ENCODE peak calls at places on chromosomes 12 and 14, in ten cellular contexts. One of them, this sample, is unnamed.

GRCh38 chr14:93207468-93208308 is 632 bp downstream of the UBR7 start:
- DNase-seq in SW480: peak; percentile 66
- DNase-seq in activated naive CD4-positive, alpha-beta T cell: no peak
- DNase-seq in activated CD8-positive, alpha-beta T cell treated with anti-CD3 and anti-CD28 coated beads for 36 hours: peak; percentile 65
- DNase-seq in left kidney: peak; percentile 82
- DNase-seq in mucosa of gallbladder: peak; percentile 35
- DNase-seq in HAP-1: peak; percentile 72
- DNase-seq in effector CD4-positive, alpha-beta T cell: no peak
- DNase-seq in iris pigment epithelial cell: peak; percentile 68
- DNase-seq in GM04504: no peak
- DNase-seq in this sample: no peak

GRCh38 chr12:107461222-107461980 is 224.2 kb upstream of the PWP1 start:
- DNase-seq in SW480: no peak
- DNase-seq in mucosa of gallbladder: no peak
- DNase-seq in iris pigment epithelial cell: peak; percentile 89
- DNase-seq in effector CD4-positive, alpha-beta T cell: no peak
- DNase-seq in HAP-1: peak; percentile 12
- DNase-seq in GM04504: peak; percentile 48
- DNase-seq in activated CD8-positive, alpha-beta T cell treated with anti-CD3 and anti-CD28 coated beads for 36 hours: no peak
- DNase-seq in activated naive CD4-positive, alpha-beta T cell: no peak
- DNase-seq in left kidney: peak; percentile 30
- DNase-seq in this sample: peak; percentile 65

GRCh38 chr14:62213516-62213915 is 451.3 kb downstream of the SNAPC1 start:
- DNase-seq in left kidney: peak; percentile 14
- DNase-seq in effector CD4-positive, alpha-beta T cell: no peak
- DNase-seq in GM04504: no peak
- DNase-seq in iris pigment epithelial cell: peak; percentile 90
- DNase-seq in activated CD8-positive, alpha-beta T cell treated with anti-CD3 and anti-CD28 coated beads for 36 hours: no peak
- DNase-seq in SW480: no peak
- DNase-seq in activated naive CD4-positive, alpha-beta T cell: no peak
- DNase-seq in mucosa of gallbladder: no peak
- DNase-seq in HAP-1: no peak
- DNase-seq in this sample: peak; percentile 31

GRCh38 chr12:3683670-3684069 is 69.2 kb downstream of the CRACR2A start:
- DNase-seq in GM04504: no peak
- DNase-seq in mucosa of gallbladder: no peak
- DNase-seq in activated CD8-positive, alpha-beta T cell treated with anti-CD3 and anti-CD28 coated beads for 36 hours: no peak
- DNase-seq in activated naive CD4-positive, alpha-beta T cell: no peak
- DNase-seq in left kidney: no peak
- DNase-seq in SW480: no peak
- DNase-seq in HAP-1: no peak
- DNase-seq in iris pigment epithelial cell: peak; percentile 80
- DNase-seq in effector CD4-positive, alpha-beta T cell: no peak
- DNase-seq in this sample: no peak

GRCh38 chr14:94517248-94517640 is 8.0 kb upstream of the SERPINA12 start:
- DNase-seq in SW480: no peak
- DNase-seq in mucosa of gallbladder: no peak
- DNase-seq in HAP-1: no peak
- DNase-seq in activated CD8-positive, alpha-beta T cell treated with anti-CD3 and anti-CD28 coated beads for 36 hours: no peak
- DNase-seq in GM04504: no peak
- DNase-seq in left kidney: no peak
- DNase-seq in activated naive CD4-positive, alpha-beta T cell: no peak
- DNase-seq in iris pigment epithelial cell: no peak
- DNase-seq in effector CD4-positive, alpha-beta T cell: no peak
- DNase-seq in this sample: no peak

GRCh38 chr12:47730341-47730744 is 5.1 kb upstream of the ENDOU start:
- DNase-seq in SW480: no peak
- DNase-seq in left kidney: no peak
- DNase-seq in GM04504: no peak
- DNase-seq in mucosa of gallbladder: no peak
- DNase-seq in iris pigment epithelial cell: no peak
- DNase-seq in effector CD4-positive, alpha-beta T cell: no peak
- DNase-seq in activated CD8-positive, alpha-beta T cell treated with anti-CD3 and anti-CD28 coated beads for 36 hours: no peak
- DNase-seq in activated naive CD4-positive, alpha-beta T cell: no peak
- DNase-seq in HAP-1: no peak
- DNase-seq in this sample: no peak

GRCh38 chr12:52787324-52787996 is 8.5 kb downstream of the KRT3 start:
- DNase-seq in HAP-1: no peak
- DNase-seq in left kidney: no peak
- DNase-seq in effector CD4-positive, alpha-beta T cell: no peak
- DNase-seq in SW480: no peak
- DNase-seq in iris pigment epithelial cell: no peak
- DNase-seq in activated naive CD4-positive, alpha-beta T cell: no peak
- DNase-seq in GM04504: no peak
- DNase-seq in mucosa of gallbladder: no peak
- DNase-seq in activated CD8-positive, alpha-beta T cell treated with anti-CD3 and anti-CD28 coated beads for 36 hours: no peak
- DNase-seq in this sample: no peak

GRCh38 chr14:100176811-100177327 is 17.4 kb upstream of the DEGS2 start:
- DNase-seq in iris pigment epithelial cell: no peak
- DNase-seq in left kidney: no peak
- DNase-seq in GM04504: no peak
- DNase-seq in mucosa of gallbladder: no peak
- DNase-seq in HAP-1: no peak
- DNase-seq in SW480: no peak
- DNase-seq in activated naive CD4-positive, alpha-beta T cell: no peak
- DNase-seq in effector CD4-positive, alpha-beta T cell: no peak
- DNase-seq in activated CD8-positive, alpha-beta T cell treated with anti-CD3 and anti-CD28 coated beads for 36 hours: no peak
- DNase-seq in this sample: no peak

GRCh38 chr12:60278209-60278608 is 682.4 kb downstream of the SLC16A7 start:
- DNase-seq in left kidney: no peak
- DNase-seq in mucosa of gallbladder: no peak
- DNase-seq in activated naive CD4-positive, alpha-beta T cell: no peak
- DNase-seq in iris pigment epithelial cell: no peak
- DNase-seq in effector CD4-positive, alpha-beta T cell: no peak
- DNase-seq in GM04504: no peak
- DNase-seq in SW480: no peak
- DNase-seq in HAP-1: no peak
- DNase-seq in activated CD8-positive, alpha-beta T cell treated with anti-CD3 and anti-CD28 coated beads for 36 hours: no peak
- DNase-seq in this sample: no peak

GRCh38 chr14:36174767-36175424 is 1.6 kb downstream of the PTCSC3 start:
- DNase-seq in mucosa of gallbladder: no peak
- DNase-seq in HAP-1: no peak
- DNase-seq in activated naive CD4-positive, alpha-beta T cell: no peak
- DNase-seq in left kidney: no peak
- DNase-seq in SW480: no peak
- DNase-seq in GM04504: no peak
- DNase-seq in iris pigment epithelial cell: no peak
- DNase-seq in activated CD8-positive, alpha-beta T cell treated with anti-CD3 and anti-CD28 coated beads for 36 hours: no peak
- DNase-seq in effector CD4-positive, alpha-beta T cell: no peak
- DNase-seq in this sample: no peak

GRCh38 chr14:103801459-103801858 is 45.9 kb downstream of the PPP1R13B start:
- DNase-seq in GM04504: peak; percentile 71
- DNase-seq in iris pigment epithelial cell: peak; percentile 83
- DNase-seq in activated naive CD4-positive, alpha-beta T cell: no peak
- DNase-seq in HAP-1: no peak
- DNase-seq in activated CD8-positive, alpha-beta T cell treated with anti-CD3 and anti-CD28 coated beads for 36 hours: no peak
- DNase-seq in effector CD4-positive, alpha-beta T cell: no peak
- DNase-seq in mucosa of gallbladder: no peak
- DNase-seq in SW480: no peak
- DNase-seq in left kidney: peak; percentile 15
- DNase-seq in this sample: peak; percentile 41

GRCh38 chr12:53268637-53269562 is 801 bp downstream of the ESPL1 start:
- DNase-seq in activated CD8-positive, alpha-beta T cell treated with anti-CD3 and anti-CD28 coated beads for 36 hours: peak; percentile 21
- DNase-seq in iris pigment epithelial cell: no peak
- DNase-seq in effector CD4-positive, alpha-beta T cell: no peak
- DNase-seq in mucosa of gallbladder: no peak
- DNase-seq in left kidney: peak; percentile 20
- DNase-seq in GM04504: no peak
- DNase-seq in HAP-1: no peak
- DNase-seq in SW480: no peak
- DNase-seq in activated naive CD4-positive, alpha-beta T cell: no peak
- DNase-seq in this sample: no peak

GRCh38 chr14:23009939-23010718 is at the start of gene C14orf93:
- DNase-seq in left kidney: peak; percentile 93
- DNase-seq in SW480: peak; percentile 69
- DNase-seq in HAP-1: peak; percentile 91
- DNase-seq in iris pigment epithelial cell: peak; percentile 66
- DNase-seq in GM04504: no peak
- DNase-seq in mucosa of gallbladder: peak; percentile 83
- DNase-seq in activated naive CD4-positive, alpha-beta T cell: peak; percentile 26
- DNase-seq in activated CD8-positive, alpha-beta T cell treated with anti-CD3 and anti-CD28 coated beads for 36 hours: peak; percentile 89
- DNase-seq in effector CD4-positive, alpha-beta T cell: peak; percentile 70
- DNase-seq in this sample: no peak

GRCh38 chr12:31263661-31264060 is 62.3 kb downstream of the SINHCAF start:
- DNase-seq in GM04504: no peak
- DNase-seq in activated naive CD4-positive, alpha-beta T cell: no peak
- DNase-seq in activated CD8-positive, alpha-beta T cell treated with anti-CD3 and anti-CD28 coated beads for 36 hours: no peak
- DNase-seq in effector CD4-positive, alpha-beta T cell: no peak
- DNase-seq in mucosa of gallbladder: no peak
- DNase-seq in left kidney: no peak
- DNase-seq in SW480: no peak
- DNase-seq in iris pigment epithelial cell: peak; percentile 17
- DNase-seq in HAP-1: no peak
- DNase-seq in this sample: no peak

GRCh38 chr14:95485222-95485819 is 31.1 kb downstream of the SYNE3 start:
- DNase-seq in left kidney: no peak
- DNase-seq in SW480: no peak
- DNase-seq in activated naive CD4-positive, alpha-beta T cell: no peak
- DNase-seq in activated CD8-positive, alpha-beta T cell treated with anti-CD3 and anti-CD28 coated beads for 36 hours: no peak
- DNase-seq in GM04504: no peak
- DNase-seq in HAP-1: no peak
- DNase-seq in iris pigment epithelial cell: no peak
- DNase-seq in mucosa of gallbladder: no peak
- DNase-seq in effector CD4-positive, alpha-beta T cell: no peak
- DNase-seq in this sample: no peak

GRCh38 chr12:131217024-131217586 is 263.4 kb downstream of the ADGRD1 start:
- DNase-seq in effector CD4-positive, alpha-beta T cell: no peak
- DNase-seq in SW480: no peak
- DNase-seq in mucosa of gallbladder: no peak
- DNase-seq in left kidney: peak; percentile 68
- DNase-seq in activated CD8-positive, alpha-beta T cell treated with anti-CD3 and anti-CD28 coated beads for 36 hours: peak; percentile 39
- DNase-seq in GM04504: no peak
- DNase-seq in activated naive CD4-positive, alpha-beta T cell: no peak
- DNase-seq in iris pigment epithelial cell: no peak
- DNase-seq in HAP-1: no peak
- DNase-seq in this sample: no peak

GRCh38 chr12:68423175-68423574 is 91.0 kb upstream of the MDM1 start:
- DNase-seq in iris pigment epithelial cell: peak; percentile 35
- DNase-seq in effector CD4-positive, alpha-beta T cell: no peak
- DNase-seq in mucosa of gallbladder: no peak
- DNase-seq in activated CD8-positive, alpha-beta T cell treated with anti-CD3 and anti-CD28 coated beads for 36 hours: no peak
- DNase-seq in left kidney: peak; percentile 27
- DNase-seq in activated naive CD4-positive, alpha-beta T cell: no peak
- DNase-seq in GM04504: no peak
- DNase-seq in HAP-1: peak; percentile 49
- DNase-seq in SW480: no peak
- DNase-seq in this sample: no peak

GRCh38 chr12:28645436-28645835 is 455.2 kb downstream of the CCDC91 start:
- DNase-seq in iris pigment epithelial cell: no peak
- DNase-seq in left kidney: no peak
- DNase-seq in activated CD8-positive, alpha-beta T cell treated with anti-CD3 and anti-CD28 coated beads for 36 hours: no peak
- DNase-seq in activated naive CD4-positive, alpha-beta T cell: no peak
- DNase-seq in GM04504: no peak
- DNase-seq in mucosa of gallbladder: no peak
- DNase-seq in HAP-1: no peak
- DNase-seq in SW480: no peak
- DNase-seq in effector CD4-positive, alpha-beta T cell: no peak
- DNase-seq in this sample: no peak

GRCh38 chr12:98296462-98297079 is 218.8 kb upstream of the TMPO start:
- DNase-seq in SW480: no peak
- DNase-seq in HAP-1: peak; percentile 11
- DNase-seq in activated CD8-positive, alpha-beta T cell treated with anti-CD3 and anti-CD28 coated beads for 36 hours: no peak
- DNase-seq in GM04504: no peak
- DNase-seq in effector CD4-positive, alpha-beta T cell: no peak
- DNase-seq in left kidney: peak; percentile 77
- DNase-seq in iris pigment epithelial cell: no peak
- DNase-seq in mucosa of gallbladder: no peak
- DNase-seq in activated naive CD4-positive, alpha-beta T cell: no peak
- DNase-seq in this sample: no peak

GRCh38 chr14:99755068-99755405 is 38.2 kb upstream of the EML1 start:
- DNase-seq in mucosa of gallbladder: no peak
- DNase-seq in activated CD8-positive, alpha-beta T cell treated with anti-CD3 and anti-CD28 coated beads for 36 hours: no peak
- DNase-seq in iris pigment epithelial cell: no peak
- DNase-seq in GM04504: no peak
- DNase-seq in effector CD4-positive, alpha-beta T cell: no peak
- DNase-seq in activated naive CD4-positive, alpha-beta T cell: no peak
- DNase-seq in SW480: no peak
- DNase-seq in HAP-1: no peak
- DNase-seq in left kidney: no peak
- DNase-seq in this sample: no peak

GRCh38 chr12:2845280-2845679 is 10.4 kb upstream of the NRIP2 start:
- DNase-seq in GM04504: no peak
- DNase-seq in iris pigment epithelial cell: peak; percentile 81
- DNase-seq in left kidney: peak; percentile 74
- DNase-seq in HAP-1: no peak
- DNase-seq in activated CD8-positive, alpha-beta T cell treated with anti-CD3 and anti-CD28 coated beads for 36 hours: no peak
- DNase-seq in SW480: no peak
- DNase-seq in mucosa of gallbladder: peak; percentile 14
- DNase-seq in effector CD4-positive, alpha-beta T cell: no peak
- DNase-seq in activated naive CD4-positive, alpha-beta T cell: no peak
- DNase-seq in this sample: no peak

GRCh38 chr14:31969371-31969770 is 107.7 kb upstream of the ARHGAP5 start:
- DNase-seq in activated naive CD4-positive, alpha-beta T cell: no peak
- DNase-seq in effector CD4-positive, alpha-beta T cell: no peak
- DNase-seq in activated CD8-positive, alpha-beta T cell treated with anti-CD3 and anti-CD28 coated beads for 36 hours: no peak
- DNase-seq in GM04504: no peak
- DNase-seq in SW480: no peak
- DNase-seq in iris pigment epithelial cell: no peak
- DNase-seq in HAP-1: no peak
- DNase-seq in mucosa of gallbladder: no peak
- DNase-seq in left kidney: peak; percentile 72
- DNase-seq in this sample: no peak

GRCh38 chr12:50055831-50056628 is 1.4 kb upstream of the ASIC1 start:
- DNase-seq in SW480: peak; percentile 62
- DNase-seq in effector CD4-positive, alpha-beta T cell: peak; percentile 31
- DNase-seq in HAP-1: peak; percentile 66
- DNase-seq in activated CD8-positive, alpha-beta T cell treated with anti-CD3 and anti-CD28 coated beads for 36 hours: peak; percentile 74
- DNase-seq in activated naive CD4-positive, alpha-beta T cell: no peak
- DNase-seq in GM04504: no peak
- DNase-seq in iris pigment epithelial cell: peak; percentile 52
- DNase-seq in left kidney: peak; percentile 72
- DNase-seq in mucosa of gallbladder: peak; percentile 40
- DNase-seq in this sample: no peak

GRCh38 chr12:46402451-46402850 is 29.9 kb upstream of the SLC38A2 start:
- DNase-seq in effector CD4-positive, alpha-beta T cell: no peak
- DNase-seq in GM04504: peak; percentile 88
- DNase-seq in activated naive CD4-positive, alpha-beta T cell: no peak
- DNase-seq in SW480: no peak
- DNase-seq in HAP-1: peak; percentile 15
- DNase-seq in activated CD8-positive, alpha-beta T cell treated with anti-CD3 and anti-CD28 coated beads for 36 hours: no peak
- DNase-seq in left kidney: peak; percentile 29
- DNase-seq in iris pigment epithelial cell: peak; percentile 72
- DNase-seq in mucosa of gallbladder: no peak
- DNase-seq in this sample: no peak

GRCh38 chr14:92507174-92507768 is 6.3 kb upstream of the RIN3 start:
- DNase-seq in iris pigment epithelial cell: no peak
- DNase-seq in GM04504: no peak
- DNase-seq in left kidney: peak; percentile 19
- DNase-seq in effector CD4-positive, alpha-beta T cell: no peak
- DNase-seq in activated CD8-positive, alpha-beta T cell treated with anti-CD3 and anti-CD28 coated beads for 36 hours: no peak
- DNase-seq in SW480: peak; percentile 54
- DNase-seq in mucosa of gallbladder: no peak
- DNase-seq in HAP-1: no peak
- DNase-seq in activated naive CD4-positive, alpha-beta T cell: no peak
- DNase-seq in this sample: no peak

GRCh38 chr14:95504135-95505029 is 12.1 kb downstream of the SYNE3 start:
- DNase-seq in SW480: no peak
- DNase-seq in activated naive CD4-positive, alpha-beta T cell: no peak
- DNase-seq in activated CD8-positive, alpha-beta T cell treated with anti-CD3 and anti-CD28 coated beads for 36 hours: peak; percentile 72
- DNase-seq in left kidney: no peak
- DNase-seq in effector CD4-positive, alpha-beta T cell: no peak
- DNase-seq in GM04504: no peak
- DNase-seq in mucosa of gallbladder: no peak
- DNase-seq in HAP-1: no peak
- DNase-seq in iris pigment epithelial cell: peak; percentile 63
- DNase-seq in this sample: no peak

GRCh38 chr12:76260390-76260748 is 87.8 kb downstream of the BBS10 start:
- DNase-seq in left kidney: no peak
- DNase-seq in HAP-1: no peak
- DNase-seq in GM04504: no peak
- DNase-seq in mucosa of gallbladder: no peak
- DNase-seq in activated naive CD4-positive, alpha-beta T cell: no peak
- DNase-seq in SW480: no peak
- DNase-seq in effector CD4-positive, alpha-beta T cell: no peak
- DNase-seq in iris pigment epithelial cell: peak; percentile 75
- DNase-seq in activated CD8-positive, alpha-beta T cell treated with anti-CD3 and anti-CD28 coated beads for 36 hours: no peak
- DNase-seq in this sample: no peak

GRCh38 chr14:30221546-30221945 is 293.9 kb upstream of the PRKD1 start:
- DNase-seq in effector CD4-positive, alpha-beta T cell: no peak
- DNase-seq in iris pigment epithelial cell: peak; percentile 51
- DNase-seq in left kidney: no peak
- DNase-seq in mucosa of gallbladder: no peak
- DNase-seq in HAP-1: no peak
- DNase-seq in GM04504: no peak
- DNase-seq in activated CD8-positive, alpha-beta T cell treated with anti-CD3 and anti-CD28 coated beads for 36 hours: no peak
- DNase-seq in SW480: no peak
- DNase-seq in activated naive CD4-positive, alpha-beta T cell: no peak
- DNase-seq in this sample: no peak